ENCODE peak calls at places on chromosomes 6 and 20, in four cellular contexts. K is kidney, O is left ventricle myocardium inferior, L is GM12865. F is an unnamed sample.

GRCh38 chr6:44576132-44576601 is 188.7 kb downstream of the CDC5L start:
- DNase-seq in K (no peak), L (no peak), O (no peak), F (no peak)

GRCh38 chr6:129206761-129207330 is 323.9 kb downstream of the LAMA2 start:
- DNase-seq in K (no peak), O (no peak), L (no peak), F (no peak)

GRCh38 chr20:53599378-53599777 is 5.7 kb upstream of the ZNF217 start:
- DNase-seq in K (no peak), O (no peak), L (no peak), F (no peak)

GRCh38 chr20:4835244-4836177 is 113.8 kb downstream of the PRND start:
- DNase-seq in L (no peak), K (peak), O (peak), F (no peak)

GRCh38 chr20:11394145-11394833 is 523.4 kb upstream of the BTBD3 start:
- DNase-seq in L (peak), O (no peak), K (no peak), F (peak)

GRCh38 chr20:35012227-35013069 is 56.8 kb downstream of the MYH7B start:
- DNase-seq in K (no peak), L (no peak), O (no peak), F (no peak)

GRCh38 chr6:6331393-6331792 is 10.9 kb upstream of the F13A1 start:
- DNase-seq in K (no peak), L (peak), O (no peak), F (no peak)

GRCh38 chr20:49886571-49887203 is 28.6 kb downstream of the SPATA2 start:
- DNase-seq in K (no peak), O (no peak), L (no peak), F (no peak)

GRCh38 chr6:43334466-43335095 is 26.0 kb upstream of the CRIP3 start:
- DNase-seq in O (no peak), L (peak), K (no peak), F (peak)

GRCh38 chr6:167294241-167294640 is 3.1 kb downstream of the UNC93A start:
- DNase-seq in O (no peak), K (no peak), L (no peak), F (no peak)

GRCh38 chr6:167296293-167296690 is 5.2 kb downstream of the UNC93A start:
- DNase-seq in L (no peak), K (no peak), O (no peak), F (no peak)

GRCh38 chr6:167294651-167295494 is 3.8 kb downstream of the UNC93A start:
- DNase-seq in L (no peak), K (no peak), O (no peak), F (no peak)

GRCh38 chr6:167296902-167297301 is 5.8 kb downstream of the UNC93A start:
- DNase-seq in O (no peak), L (peak), K (no peak), F (no peak)

GRCh38 chr6:167295495-167296292 is 4.6 kb downstream of the UNC93A start:
- DNase-seq in K (no peak), L (no peak), O (no peak), F (no peak)
- H3K4me3 ChIP-seq in K (no peak), L (no peak), O (no peak), F (no peak)

DNA sequence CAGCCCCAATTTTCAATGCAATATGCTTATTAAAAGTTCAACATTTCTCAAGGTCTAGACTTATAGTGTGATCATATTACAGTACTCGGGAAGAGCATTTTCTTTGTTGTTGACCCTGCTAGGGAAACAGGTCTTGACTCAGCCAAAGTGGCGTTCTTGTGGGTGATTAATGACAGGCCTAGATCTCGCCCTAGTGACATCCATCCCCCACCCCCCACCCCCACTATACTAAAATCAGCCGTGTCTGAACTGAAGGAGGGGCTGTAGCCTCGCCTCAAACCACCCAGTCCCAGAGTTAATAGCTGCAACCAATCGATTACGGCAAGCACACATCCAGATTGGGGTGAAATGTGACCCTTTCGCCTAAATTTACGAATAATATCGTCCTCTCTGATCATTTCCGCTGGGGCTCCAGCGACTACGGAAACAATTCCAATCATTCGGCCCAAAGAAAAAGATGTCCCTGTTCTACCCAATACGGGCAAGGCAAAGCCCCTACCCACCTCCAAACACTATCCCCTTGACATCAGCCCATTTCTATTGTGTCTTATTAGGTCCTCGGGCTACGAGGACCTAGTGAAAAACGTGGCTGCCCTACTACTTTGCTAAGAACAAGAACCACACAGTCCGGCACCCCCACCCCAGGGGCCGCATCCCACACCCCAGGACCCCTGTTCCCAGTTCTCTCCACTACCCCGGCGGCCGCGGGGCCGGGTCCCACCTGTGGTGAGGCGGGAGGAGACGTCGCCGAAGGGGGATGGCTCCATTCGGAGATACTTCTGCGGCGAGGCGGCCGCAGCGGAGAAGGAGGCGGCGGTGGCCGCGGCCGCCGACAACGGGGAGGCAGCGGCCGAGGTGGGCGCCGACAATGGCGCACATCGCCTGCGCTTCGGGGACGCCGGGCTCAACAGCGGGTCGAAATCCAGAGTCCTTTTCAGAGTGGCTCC is 1.0 kb downstream of the AKIRIN2 start:
- DNase-seq in O (peak), K (peak), L (peak), F (peak)
- H3K4me3 ChIP-seq in O (peak), K (peak), L (peak), F (peak)

DNA sequence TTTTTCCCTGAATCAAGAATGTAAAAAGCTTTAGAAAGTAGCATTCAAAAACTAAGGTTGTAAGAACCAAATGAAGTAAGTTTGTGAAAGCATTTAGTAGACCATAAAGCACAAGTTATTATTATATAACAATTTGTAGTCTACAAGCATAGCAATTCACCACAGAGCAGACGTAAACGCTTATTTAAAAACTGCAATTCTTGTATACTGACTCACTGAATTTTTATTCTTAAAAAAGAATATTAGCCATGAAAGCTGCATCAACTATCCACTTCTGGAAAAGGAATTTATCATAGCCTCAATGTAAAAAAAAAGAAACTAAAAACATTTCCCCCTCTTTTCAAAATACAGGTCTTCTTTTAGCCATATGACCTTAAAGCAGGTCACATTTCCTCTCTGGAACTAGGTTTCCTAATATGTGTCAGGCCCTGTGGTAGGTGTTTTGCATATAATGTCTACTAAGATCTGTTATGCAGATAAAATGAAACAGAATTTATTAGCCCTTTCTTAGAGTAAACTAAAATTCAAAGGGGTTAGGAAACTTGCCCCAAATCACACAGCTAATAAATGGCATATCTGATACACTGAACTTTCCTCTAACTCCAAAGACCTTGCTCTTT is 2.1 kb downstream of the MAP3K7 start:
- DNase-seq in K (no peak), O (no peak), L (peak), F (no peak)
- H3K4me3 ChIP-seq in K (no peak), O (peak), L (peak), F (peak)

GRCh38 chr6:132511159-132511835 is 1.6 kb downstream of the STX7 start:
- DNase-seq in O (no peak), K (no peak), L (peak), F (no peak)
- H3K4me3 ChIP-seq in O (peak), K (peak), L (peak), F (peak)

DNA sequence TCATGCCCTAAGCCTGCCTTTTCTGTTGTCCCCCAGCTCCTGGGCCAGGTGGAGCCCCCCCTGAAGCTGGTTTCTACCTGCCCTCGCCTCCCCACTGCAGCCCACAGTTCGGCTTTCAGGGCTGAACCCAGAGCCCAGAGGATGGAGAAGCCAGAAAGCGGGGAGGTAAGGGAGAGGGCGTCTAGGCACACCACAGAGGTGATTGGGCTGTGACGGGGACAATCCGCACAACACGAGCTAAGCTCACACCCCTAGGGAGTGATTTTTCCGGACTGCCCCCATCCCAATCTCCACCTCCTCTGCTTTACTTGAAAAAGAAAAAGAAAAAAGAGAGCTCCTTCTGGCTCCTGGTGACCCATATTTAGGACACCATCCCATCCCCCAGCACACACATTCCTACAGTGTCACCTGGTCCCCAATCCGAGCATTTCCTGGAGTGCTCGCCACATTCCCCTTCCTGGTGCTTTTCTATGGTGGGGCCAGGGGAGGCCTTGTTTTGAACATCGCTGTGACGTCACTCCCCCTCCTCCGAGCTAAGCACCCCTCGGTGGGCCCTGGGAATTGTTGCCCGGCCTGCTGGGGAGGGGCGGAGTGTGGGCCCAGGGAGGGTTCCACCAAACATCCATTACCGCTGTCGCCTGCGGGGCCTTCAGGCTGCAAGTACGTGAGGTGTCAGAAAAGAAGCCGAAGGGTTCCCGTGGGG is 3.0 kb upstream of the FOXC1 start:
- DNase-seq in L (no peak), K (peak), O (no peak), F (no peak)
- H3K4me3 ChIP-seq in L (no peak), K (no peak), O (no peak), F (no peak)

F was measured in skeletal muscle cell.